ENCODE peak calls at places on chromosome 9, in six cellular contexts. U, H, E, R, S and Q are unnamed samples.

GRCh38 chr9:137278061-137278912 is 761 bp downstream of the TOR4A start:
- DNase-seq in U (no peak), H (no peak), E (no peak), R (peak), S (no peak), Q (no peak)

GRCh38 chr9:133881671-133882381 is 110.3 kb downstream of the VAV2 start:
- DNase-seq in U (peak), H (no peak), E (no peak), R (no peak), S (no peak), Q (no peak)

GRCh38 chr9:113879906-113880305 is 3.8 kb downstream of the ZNF618 start:
- DNase-seq in U (no peak), H (no peak), E (no peak), R (no peak), S (no peak), Q (peak)

GRCh38 chr9:92658611-92659010 is 11.3 kb downstream of the IPPK start:
- DNase-seq in U (no peak), H (no peak), E (no peak), R (no peak), S (no peak), Q (no peak)

GRCh38 chr9:77679088-77679487 is 31.0 kb upstream of the GNA14 start:
- DNase-seq in U (no peak), H (no peak), E (no peak), R (no peak), S (no peak), Q (no peak)

GRCh38 chr9:83981126-83981871 is 694 bp downstream of the RMI1 start:
- DNase-seq in U (peak), H (peak), E (peak), R (peak), S (no peak), Q (peak)

GRCh38 chr9:113956901-113957777 is 81.0 kb downstream of the ZNF618 start:
- DNase-seq in U (peak), H (no peak), E (no peak), R (peak), S (no peak), Q (peak)

GRCh38 chr9:124015661-124016131 is 4.1 kb downstream of the LHX2 start:
- DNase-seq in U (no peak), H (no peak), E (no peak), R (peak), S (peak), Q (no peak)

GRCh38 chr9:71647094-71647591 is 121.2 kb downstream of the CEMIP2 start:
- DNase-seq in U (peak), H (no peak), E (peak), R (peak), S (peak), Q (peak)

GRCh38 chr9:89309608-89310485 is 1.1 kb upstream of the CKS2 start:
- DNase-seq in U (no peak), H (no peak), E (no peak), R (peak), S (no peak), Q (no peak)

GRCh38 chr9:20048985-20049384 is 260.1 kb upstream of the SLC24A2 start:
- DNase-seq in U (no peak), H (no peak), E (no peak), R (no peak), S (no peak), Q (no peak)

GRCh38 chr9:97510797-97511761 is 9.6 kb downstream of the TMOD1 start:
- DNase-seq in U (peak), H (no peak), E (peak), R (peak), S (peak), Q (peak)

GRCh38 chr9:107489144-107489673 is 360 bp downstream of the KLF4 start:
- DNase-seq in U (no peak), H (no peak), E (no peak), R (no peak), S (no peak), Q (no peak)

GRCh38 chr9:131854906-131855504 is 115.1 kb upstream of the RAPGEF1 start:
- DNase-seq in U (no peak), H (no peak), E (no peak), R (no peak), S (no peak), Q (no peak)

GRCh38 chr9:71285191-71285656 is 163.8 kb upstream of the TRPM3 start:
- DNase-seq in U (peak), H (peak), E (peak), R (peak), S (no peak), Q (peak)

GRCh38 chr9:106862946-106863740 is at the start of gene ZNF462:
- DNase-seq in U (peak), H (peak), E (peak), R (peak), S (peak), Q (peak)

GRCh38 chr9:114499528-114499927 is 5.7 kb downstream of the WHRN start:
- DNase-seq in U (no peak), H (no peak), E (no peak), R (no peak), S (no peak), Q (no peak)

GRCh38 chr9:98856982-98857381 is 49.5 kb downstream of the GALNT12 start:
- DNase-seq in U (no peak), H (no peak), E (no peak), R (no peak), S (no peak), Q (no peak)

GRCh38 chr9:135926402-135927194 is 19.3 kb upstream of the CAMSAP1 start:
- DNase-seq in U (peak), H (no peak), E (peak), R (no peak), S (peak), Q (peak)

GRCh38 chr9:127755558-127756060 is 20.5 kb upstream of the TOR2A start:
- DNase-seq in U (no peak), H (no peak), E (no peak), R (no peak), S (no peak), Q (no peak)

GRCh38 chr9:136220017-136220729 is 15.2 kb upstream of the LHX3 start:
- DNase-seq in U (peak), H (no peak), E (peak), R (peak), S (no peak), Q (peak)

GRCh38 chr9:78677326-78677725 is 380.4 kb downstream of the PSAT1 start:
- DNase-seq in U (no peak), H (no peak), E (no peak), R (no peak), S (no peak), Q (no peak)

GRCh38 chr9:132728497-132728896 is 58.2 kb downstream of the GTF3C4 start:
- DNase-seq in U (no peak), H (no peak), E (no peak), R (no peak), S (no peak), Q (no peak)

GRCh38 chr9:93645921-93646639 is 69.7 kb downstream of the PHF2 start:
- DNase-seq in U (no peak), H (no peak), E (no peak), R (no peak), S (peak), Q (no peak)

GRCh38 chr9:94014845-94015244 is 59.7 kb upstream of the BARX1 start:
- DNase-seq in U (no peak), H (peak), E (no peak), R (no peak), S (no peak), Q (no peak)

GRCh38 chr9:20402273-20402875 is 219.9 kb downstream of the MLLT3 start:
- DNase-seq in U (no peak), H (no peak), E (peak), R (no peak), S (no peak), Q (peak)

GRCh38 chr9:130381660-130382059 is 63.1 kb upstream of the ASS1 start:
- DNase-seq in U (no peak), H (no peak), E (no peak), R (no peak), S (no peak), Q (no peak)

GRCh38 chr9:133862585-133863041 is 124.5 kb upstream of the SARDH start:
- DNase-seq in U (no peak), H (no peak), E (no peak), R (no peak), S (peak), Q (no peak)

GRCh38 chr9:20512636-20513035 is 109.7 kb downstream of the MLLT3 start:
- DNase-seq in U (peak), H (no peak), E (no peak), R (no peak), S (no peak), Q (no peak)

GRCh38 chr9:95831810-95832209 is 43.7 kb upstream of the ERCC6L2 start:
- DNase-seq in U (no peak), H (no peak), E (no peak), R (no peak), S (no peak), Q (no peak)

GRCh38 chr9:92614763-92615441 is 55.0 kb downstream of the IPPK start:
- DNase-seq in U (no peak), H (no peak), E (no peak), R (no peak), S (peak), Q (no peak)

GRCh38 chr9:128175102-128175563 is 15.1 kb downstream of the BBLN start:
- DNase-seq in U (no peak), H (no peak), E (no peak), R (no peak), S (no peak), Q (no peak)

GRCh38 chr9:112173489-112174222 is 1.4 kb downstream of the SUSD1 start:
- DNase-seq in U (no peak), H (no peak), E (no peak), R (no peak), S (no peak), Q (no peak)

GRCh38 chr9:136403538-136403914 is 3.6 kb upstream of the SNAPC4 start:
- DNase-seq in U (no peak), H (no peak), E (no peak), R (no peak), S (no peak), Q (no peak)

GRCh38 chr9:126720661-126721530 is 83.9 kb upstream of the ZBTB43 start:
- DNase-seq in U (no peak), H (no peak), E (no peak), R (no peak), S (no peak), Q (no peak)

GRCh38 chr9:126719677-126720435 is 85.0 kb upstream of the ZBTB43 start:
- DNase-seq in U (peak), H (peak), E (no peak), R (peak), S (peak), Q (peak)

GRCh38 chr9:126722252-126722921 is 82.5 kb upstream of the ZBTB43 start:
- DNase-seq in U (peak), H (peak), E (peak), R (peak), S (peak), Q (peak)

GRCh38 chr9:126722922-126723806 is 81.7 kb upstream of the ZBTB43 start:
- DNase-seq in U (no peak), H (peak), E (no peak), R (peak), S (no peak), Q (no peak)

GRCh38 chr9:126721531-126722098 is 83.2 kb upstream of the ZBTB43 start:
- DNase-seq in U (no peak), H (no peak), E (no peak), R (no peak), S (no peak), Q (no peak)
- H3K4me3 ChIP-seq in U (no peak), H (no peak), E (no peak), R (no peak), S (no peak), Q (no peak)

DNA sequence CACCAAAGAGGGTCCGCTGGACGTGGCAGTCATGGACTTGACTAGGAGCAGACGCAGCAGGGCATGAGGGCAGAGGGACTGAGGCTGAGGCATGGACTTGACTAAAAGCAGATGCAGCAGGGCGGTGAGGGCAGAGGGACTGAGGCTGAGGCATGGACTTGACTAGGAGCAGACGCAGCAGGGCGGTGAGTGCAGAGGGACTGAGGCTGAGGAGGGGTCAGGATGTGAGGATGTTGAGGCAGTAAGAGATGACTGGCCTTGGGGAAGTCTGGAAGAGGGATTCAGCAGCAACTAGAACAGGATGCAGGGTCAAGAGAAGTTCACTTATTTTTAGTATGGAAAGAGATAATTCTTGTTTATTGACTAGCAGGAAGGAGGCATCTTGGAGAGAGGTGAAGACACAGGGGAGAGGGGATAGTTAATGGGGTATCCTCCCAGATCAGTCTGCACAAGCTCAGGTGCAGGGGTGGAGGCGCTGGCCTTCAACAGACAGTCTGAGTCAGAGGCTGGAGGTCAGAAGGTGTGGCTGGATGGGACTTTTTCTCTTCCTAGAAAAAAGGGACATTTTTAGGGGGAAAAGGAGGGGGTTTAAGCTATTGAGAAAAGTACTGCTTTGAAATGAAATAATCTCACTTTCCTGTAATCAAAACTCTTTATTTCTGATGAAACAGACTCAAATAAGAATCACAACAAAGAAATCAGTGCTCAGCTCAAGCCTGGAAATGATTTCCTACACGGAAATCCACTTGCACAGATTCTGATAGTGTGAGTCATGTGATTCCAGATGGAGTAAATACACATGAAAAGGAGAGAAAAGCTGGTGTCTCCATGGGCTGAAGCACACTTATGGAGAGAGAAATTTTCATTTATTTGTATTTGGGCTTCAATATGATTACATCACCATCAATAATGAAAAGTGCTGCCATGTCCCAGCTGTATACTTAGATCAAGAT is 130.9 kb downstream of the PALM2AKAP2 start:
- DNase-seq in U (peak), H (peak), E (peak), R (no peak), S (no peak), Q (peak)
- H3K27ac ChIP-seq in U (no peak), H (peak), E (peak), R (no peak), S (peak), Q (peak)

GRCh38 chr9:121616356-121616755 is 35.1 kb upstream of the DAB2IP start:
- DNase-seq in U (no peak), H (no peak), E (no peak), R (no peak), S (no peak), Q (no peak)

GRCh38 chr9:121613009-121613766 is 38.2 kb upstream of the DAB2IP start:
- DNase-seq in U (no peak), H (no peak), E (no peak), R (no peak), S (no peak), Q (no peak)

GRCh38 chr9:121609845-121610637 is 41.4 kb upstream of the DAB2IP start:
- DNase-seq in U (peak), H (no peak), E (peak), R (no peak), S (peak), Q (peak)

GRCh38 chr9:121610638-121610953 is 40.8 kb upstream of the DAB2IP start:
- DNase-seq in U (no peak), H (no peak), E (no peak), R (peak), S (no peak), Q (no peak)

DNA sequence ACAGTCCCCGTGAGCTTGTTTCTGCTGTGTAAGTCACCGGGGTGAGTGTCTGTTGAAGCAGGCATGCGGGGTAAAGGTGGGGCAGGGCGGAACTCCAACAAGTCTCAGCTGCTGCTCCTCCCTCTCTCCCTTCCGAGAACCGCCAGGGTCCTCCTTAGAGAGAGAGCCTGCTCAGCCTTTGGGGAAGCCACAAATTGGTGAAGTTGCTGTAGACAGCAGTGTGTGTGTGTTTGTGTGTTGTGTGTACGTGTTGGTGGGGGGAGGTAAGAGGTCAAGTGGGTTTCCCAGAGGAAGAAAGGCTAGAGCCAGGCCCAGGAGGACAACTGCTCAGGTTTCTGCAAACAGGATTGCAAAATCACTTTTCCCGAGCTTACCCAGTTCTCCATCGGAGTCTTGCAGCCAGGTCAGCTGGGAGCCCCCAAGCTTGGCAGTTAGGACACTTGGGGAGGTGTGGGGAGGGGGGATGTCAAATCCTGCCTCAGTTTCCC is 38.9 kb upstream of the DAB2IP start:
- DNase-seq in U (peak), H (peak), E (peak), R (peak), S (no peak), Q (no peak)
- H3K4me3 ChIP-seq in U (no peak), H (no peak), E (no peak), R (no peak), S (no peak), Q (no peak)

GRCh38 chr9:86648828-86649170 is 294.6 kb upstream of the TUT7 start:
- DNase-seq in U (no peak), H (no peak), E (no peak), R (no peak), S (no peak), Q (no peak)

GRCh38 chr9:86655147-86655546 is 292.2 kb downstream of the GAS1 start:
- DNase-seq in U (no peak), H (no peak), E (no peak), R (no peak), S (no peak), Q (peak)

GRCh38 chr9:86649913-86650312 is 295.7 kb upstream of the TUT7 start:
- DNase-seq in U (no peak), H (no peak), E (no peak), R (no peak), S (no peak), Q (no peak)

GRCh38 chr9:86648156-86648827 is 294.1 kb upstream of the TUT7 start:
- DNase-seq in U (no peak), H (no peak), E (no peak), R (no peak), S (no peak), Q (no peak)

GRCh38 chr9:86652696-86653095 is 294.6 kb downstream of the GAS1 start:
- DNase-seq in U (no peak), H (no peak), E (no peak), R (no peak), S (no peak), Q (no peak)
- H3K27ac ChIP-seq in U (no peak), H (no peak), E (no peak), R (no peak), S (no peak), Q (no peak)